ENCODE peak calls at places on chromosomes 16 and 17, in seven cellular contexts. C is ovary; G is CD8-positive, alpha-beta T cell; F is AG10803; N is colonic mucosa; E is endothelial cell of umbilical vein; D is neural progenitor cell. T is an unnamed sample.
A peak's percentile ranks its signal among the peaks of the same experiment; 100 is the strongest.

GRCh38 chr17:58666858-58667267 is 25.0 kb downstream of the TEX14 start:
- DNase-seq in C (peak; percentile 75), G (no peak), F (peak; percentile 4), N (peak; percentile 77), E (peak; percentile 76), D (no peak), T (no peak)

GRCh38 chr16:48300391-48300856 is 53.1 kb upstream of the ABCC11 start:
- DNase-seq in C (no peak), G (no peak), F (peak; percentile 90), N (no peak), E (no peak), D (no peak), T (no peak)

GRCh38 chr17:4004517-4005295 is 40.5 kb upstream of the ATP2A3 start:
- DNase-seq in C (peak; percentile 63), G (peak; percentile 52), F (no peak), N (peak; percentile 76), E (peak; percentile 49), D (peak; percentile 85), T (peak; percentile 63)

GRCh38 chr17:29445844-29446243 is 55.7 kb downstream of the TAOK1 start:
- DNase-seq in C (no peak), G (no peak), F (no peak), N (no peak), E (peak; percentile 71), D (no peak), T (no peak)

GRCh38 chr17:63399316-63399715 is 46.8 kb downstream of the CYB561 start:
- DNase-seq in C (no peak), G (no peak), F (peak; percentile 84), N (no peak), E (peak; percentile 70), D (no peak), T (no peak)

GRCh38 chr17:35294756-35295155 is 51.9 kb downstream of the SLFN5 start:
- DNase-seq in C (no peak), G (no peak), F (no peak), N (no peak), E (no peak), D (no peak), T (no peak)

GRCh38 chr17:63332286-63332685 is 113.8 kb downstream of the CYB561 start:
- DNase-seq in C (no peak), G (no peak), F (peak; percentile 23), N (no peak), E (no peak), D (no peak), T (no peak)

GRCh38 chr17:8838551-8839095 is 28.9 kb downstream of the PIK3R6 start:
- DNase-seq in C (no peak), G (no peak), F (no peak), N (no peak), E (no peak), D (no peak), T (no peak)

GRCh38 chr16:81598083-81598482 is 153.5 kb downstream of the CMIP start:
- DNase-seq in C (no peak), G (no peak), F (no peak), N (no peak), E (no peak), D (no peak), T (no peak)

GRCh38 chr17:50365165-50365564 is 7.8 kb downstream of the MRPL27 start:
- DNase-seq in C (no peak), G (no peak), F (no peak), N (no peak), E (no peak), D (no peak), T (no peak)

GRCh38 chr16:9545500-9546437 is 454.3 kb downstream of the HAPSTR1 start:
- DNase-seq in C (no peak), G (no peak), F (no peak), N (no peak), E (no peak), D (no peak), T (no peak)

GRCh38 chr17:653724-654123 is 60.9 kb downstream of the VPS53 start:
- DNase-seq in C (no peak), G (no peak), F (no peak), N (no peak), E (no peak), D (peak; percentile 17), T (no peak)

GRCh38 chr17:64326420-64327054 is 63.5 kb upstream of the TEX2 start:
- DNase-seq in C (peak; percentile 47), G (no peak), F (peak; percentile 39), N (no peak), E (peak; percentile 77), D (no peak), T (no peak)

GRCh38 chr17:69672924-69673323 is 258.4 kb downstream of the MAP2K6 start:
- DNase-seq in C (no peak), G (no peak), F (peak; percentile 73), N (no peak), E (peak; percentile 81), D (no peak), T (no peak)

GRCh38 chr16:56480776-56481467 is 29.6 kb downstream of the OGFOD1 start:
- DNase-seq in C (no peak), G (no peak), F (no peak), N (no peak), E (no peak), D (no peak), T (no peak)

GRCh38 chr17:54261465-54261864 is 438.7 kb downstream of the KIF2B start:
- DNase-seq in C (no peak), G (no peak), F (no peak), N (no peak), E (no peak), D (no peak), T (no peak)

GRCh38 chr17:4488989-4489595 is 9.6 kb upstream of the SPNS2 start:
- DNase-seq in C (no peak), G (no peak), F (no peak), N (no peak), E (no peak), D (no peak), T (no peak)

GRCh38 chr17:68594552-68594951 is 6.6 kb downstream of the FAM20A start:
- DNase-seq in C (no peak), G (no peak), F (no peak), N (no peak), E (no peak), D (no peak), T (no peak)

GRCh38 chr17:1150863-1151685 is 28.7 kb downstream of the ABR start:
- DNase-seq in C (no peak), G (no peak), F (no peak), N (no peak), E (no peak), D (no peak), T (no peak)

GRCh38 chr17:48081858-48082257 is 19.4 kb downstream of the CBX1 start:
- DNase-seq in C (no peak), G (no peak), F (no peak), N (no peak), E (no peak), D (no peak), T (no peak)

DNA sequence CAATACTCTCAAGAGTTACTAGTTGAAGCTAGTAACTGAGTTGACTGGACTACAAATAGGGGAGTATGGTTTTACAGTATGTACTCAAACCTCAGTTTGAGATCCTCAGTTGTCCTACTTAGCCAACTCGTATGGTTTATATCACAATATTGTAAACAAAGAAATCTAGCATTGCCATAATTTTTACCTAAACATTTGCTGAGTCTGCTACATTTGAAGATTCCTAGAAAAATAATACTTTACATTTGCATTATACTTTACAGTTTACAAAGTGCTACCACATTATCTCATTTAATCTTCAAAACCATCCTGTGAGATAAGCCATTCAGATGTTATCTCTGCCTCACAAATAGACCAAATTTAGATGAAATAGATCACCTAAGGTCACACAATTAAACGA is 16.3 kb downstream of the CBX1 start:
- DNase-seq in C (no peak), G (no peak), F (no peak), N (no peak), E (no peak), D (no peak), T (no peak)
- TF ChIP-seq CTCF in C (no peak), G (no peak), F (no peak), N (no peak), E (no peak), D (no peak), T (no peak)

DNA sequence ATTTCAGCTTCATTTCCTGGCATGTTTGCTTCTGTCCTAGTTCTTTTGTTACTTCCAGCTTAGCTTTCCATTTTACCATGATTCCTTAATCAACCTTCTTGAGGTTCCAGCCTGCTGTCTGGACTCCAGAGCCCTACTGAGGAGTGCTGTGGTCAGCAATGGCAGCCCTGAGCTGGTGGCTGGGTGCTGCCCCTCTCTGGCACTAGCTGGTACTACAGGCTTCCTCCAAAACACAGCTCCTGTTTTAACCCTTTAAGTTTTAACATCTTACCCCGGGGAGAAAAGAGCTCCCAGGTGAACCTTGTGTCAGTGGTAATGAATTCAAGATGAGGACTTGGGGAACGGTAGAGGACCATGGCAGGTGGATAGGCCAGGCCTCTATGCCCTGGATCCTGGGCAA is 395.5 kb downstream of the TMEM114 start:
- DNase-seq in C (no peak), G (no peak), F (no peak), N (no peak), E (no peak), D (peak; percentile 45), T (no peak)
- TF ChIP-seq CTCF in C (no peak), G (no peak), F (no peak), N (no peak), E (no peak), D (peak; percentile 79), T (no peak)

GRCh38 chr16:3458852-3459361 is 15.4 kb downstream of the NAA60 start:
- DNase-seq in C (no peak), G (no peak), F (peak; percentile 28), N (peak; percentile 80), E (peak; percentile 41), D (no peak), T (no peak)

GRCh38 chr16:3459401-3460090 is 16.1 kb downstream of the NAA60 start:
- DNase-seq in C (no peak), G (no peak), F (no peak), N (no peak), E (no peak), D (peak; percentile 44), T (no peak)

GRCh38 chr16:3457434-3458252 is 14.2 kb downstream of the NAA60 start:
- DNase-seq in C (peak; percentile 92), G (peak; percentile 82), F (peak; percentile 88), N (peak; percentile 86), E (peak; percentile 88), D (peak; percentile 98), T (peak; percentile 89)

GRCh38 chr16:3460121-3460520 is 16.6 kb downstream of the NAA60 start:
- DNase-seq in C (no peak), G (no peak), F (no peak), N (no peak), E (no peak), D (no peak), T (no peak)

DNA sequence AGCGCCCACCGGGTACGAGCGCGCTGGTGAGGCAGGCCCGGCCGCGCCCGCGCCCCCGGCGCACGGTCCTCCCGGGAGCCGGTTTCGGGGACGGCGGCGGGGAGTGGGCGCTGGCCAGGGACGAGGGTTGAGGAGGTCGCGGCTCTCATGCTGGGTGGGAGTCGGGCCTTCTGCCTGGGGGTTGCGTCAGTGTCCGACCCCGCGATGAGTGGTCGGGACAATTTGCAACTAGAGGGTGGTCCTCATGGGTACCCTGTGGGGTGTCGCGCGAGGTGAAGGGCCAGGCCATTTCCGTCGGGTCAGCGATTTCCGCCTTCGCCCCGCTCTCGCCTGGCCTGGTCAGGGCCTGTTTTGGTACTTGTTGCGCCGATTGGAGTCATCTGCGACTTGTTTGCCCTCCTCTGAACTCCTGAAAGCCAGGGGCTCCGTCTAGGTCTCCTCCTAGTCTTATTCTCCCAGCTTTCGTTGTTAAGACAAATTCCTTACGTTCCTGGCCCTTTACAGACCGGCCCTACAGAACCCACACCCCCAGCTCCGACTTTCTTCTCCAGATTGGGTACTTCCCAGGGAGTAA is 14.9 kb downstream of the NAA60 start:
- DNase-seq in C (peak; percentile 58), G (no peak), F (peak; percentile 65), N (peak; percentile 46), E (peak; percentile 37), D (peak; percentile 76), T (no peak)
- TF ChIP-seq CTCF in C (no peak), G (no peak), F (no peak), N (no peak), E (no peak), D (no peak), T (no peak)

GRCh38 chr16:74275031-74275636 is 21.5 kb upstream of the PSMD7 start:
- DNase-seq in C (no peak), G (no peak), F (peak; percentile 23), N (no peak), E (peak; percentile 39), D (no peak), T (no peak)
- TF ChIP-seq CTCF in C (no peak), G (peak; percentile 37), F (peak; percentile 52), N (peak; percentile 30), E (no peak), D (peak; percentile 75), T (no peak)

T was measured in natural killer cell.